ENCODE peak calls at places on chromosome 21, in four cellular contexts. One of them, this sample, is unnamed.

GRCh38 chr21:34280987-34281386 is 82.8 kb upstream of the KCNE2 start:
- DNase-seq in GM23248: no peak
- DNase-seq in neural progenitor cell: no peak
- DNase-seq in fibroblast of lung: no peak
- DNase-seq in this sample: no peak

GRCh38 chr21:25639167-25639921 is at the start of gene JAM2:
- DNase-seq in GM23248: peak
- DNase-seq in neural progenitor cell: peak
- DNase-seq in fibroblast of lung: peak
- DNase-seq in this sample: peak

GRCh38 chr21:40146201-40146890 is 279.1 kb downstream of the PCP4 start:
- DNase-seq in GM23248: no peak
- DNase-seq in neural progenitor cell: no peak
- DNase-seq in fibroblast of lung: no peak
- DNase-seq in this sample: no peak

GRCh38 chr21:39084073-39084472 is 99.2 kb downstream of the PSMG1 start:
- DNase-seq in GM23248: no peak
- DNase-seq in neural progenitor cell: no peak
- DNase-seq in fibroblast of lung: no peak
- DNase-seq in this sample: no peak

GRCh38 chr21:33308586-33309490 is 15.9 kb upstream of the IFNAR1 start:
- DNase-seq in GM23248: no peak
- DNase-seq in neural progenitor cell: no peak
- DNase-seq in fibroblast of lung: peak
- DNase-seq in this sample: no peak

GRCh38 chr21:32795802-32796489 is 24.4 kb upstream of the PAXBP1 start:
- DNase-seq in GM23248: no peak
- DNase-seq in neural progenitor cell: no peak
- DNase-seq in fibroblast of lung: no peak
- DNase-seq in this sample: no peak

GRCh38 chr21:42645211-42646075 is 8.0 kb upstream of the PDE9A start:
- DNase-seq in GM23248: no peak
- DNase-seq in neural progenitor cell: no peak
- DNase-seq in fibroblast of lung: no peak
- DNase-seq in this sample: no peak

GRCh38 chr21:38979271-38980196 is 173.8 kb downstream of the ETS2 start:
- DNase-seq in GM23248: peak
- DNase-seq in neural progenitor cell: peak
- DNase-seq in fibroblast of lung: peak
- DNase-seq in this sample: peak

GRCh38 chr21:31293986-31294385 is 50.1 kb downstream of the TIAM1 start:
- DNase-seq in GM23248: peak
- DNase-seq in neural progenitor cell: no peak
- DNase-seq in fibroblast of lung: peak
- DNase-seq in this sample: no peak

GRCh38 chr21:41358193-41359166 is 3.3 kb upstream of the MX2 start:
- DNase-seq in GM23248: no peak
- DNase-seq in neural progenitor cell: no peak
- DNase-seq in fibroblast of lung: no peak
- DNase-seq in this sample: no peak

GRCh38 chr21:20720623-20721022 is 277.6 kb upstream of the NCAM2 start:
- DNase-seq in GM23248: no peak
- DNase-seq in neural progenitor cell: no peak
- DNase-seq in fibroblast of lung: peak
- DNase-seq in this sample: no peak

GRCh38 chr21:27570306-27570868 is 603.5 kb upstream of the ADAMTS5 start:
- DNase-seq in GM23248: peak
- DNase-seq in neural progenitor cell: no peak
- DNase-seq in fibroblast of lung: peak
- DNase-seq in this sample: no peak

GRCh38 chr21:41878831-41879189 is 334 bp downstream of the PRDM15 start:
- DNase-seq in GM23248: peak
- DNase-seq in neural progenitor cell: peak
- DNase-seq in fibroblast of lung: peak
- DNase-seq in this sample: peak

GRCh38 chr21:26814374-26814773 is 30.8 kb downstream of the ADAMTS1 start:
- DNase-seq in GM23248: no peak
- DNase-seq in neural progenitor cell: no peak
- DNase-seq in fibroblast of lung: no peak
- DNase-seq in this sample: no peak

GRCh38 chr21:41885341-41886024 is 6.3 kb upstream of the PRDM15 start:
- DNase-seq in GM23248: no peak
- DNase-seq in neural progenitor cell: no peak
- DNase-seq in fibroblast of lung: peak
- DNase-seq in this sample: no peak

GRCh38 chr21:42346441-42346840 is 4.4 kb downstream of the TFF2 start:
- DNase-seq in GM23248: no peak
- DNase-seq in neural progenitor cell: no peak
- DNase-seq in fibroblast of lung: no peak
- DNase-seq in this sample: no peak

GRCh38 chr21:32576011-32576410 is 9.3 kb downstream of the TCP10L start:
- DNase-seq in GM23248: no peak
- DNase-seq in neural progenitor cell: no peak
- DNase-seq in fibroblast of lung: no peak
- DNase-seq in this sample: no peak

GRCh38 chr21:42163511-42163863 is 55.5 kb upstream of the ABCG1 start:
- DNase-seq in GM23248: no peak
- DNase-seq in neural progenitor cell: no peak
- DNase-seq in fibroblast of lung: no peak
- DNase-seq in this sample: no peak

GRCh38 chr21:33279330-33279820 is 13.2 kb downstream of the IL10RB start:
- DNase-seq in GM23248: no peak
- DNase-seq in neural progenitor cell: no peak
- DNase-seq in fibroblast of lung: no peak
- DNase-seq in this sample: no peak

GRCh38 chr21:32257952-32258785 is 20.7 kb downstream of the MIS18A start:
- DNase-seq in GM23248: peak
- DNase-seq in neural progenitor cell: peak
- DNase-seq in fibroblast of lung: peak
- DNase-seq in this sample: peak

GRCh38 chr21:42063578-42064521 is 7.3 kb upstream of the UMODL1 start:
- DNase-seq in GM23248: no peak
- DNase-seq in neural progenitor cell: peak
- DNase-seq in fibroblast of lung: peak
- DNase-seq in this sample: peak

GRCh38 chr21:31255846-31256395 is 88.1 kb downstream of the TIAM1 start:
- DNase-seq in GM23248: no peak
- DNase-seq in neural progenitor cell: no peak
- DNase-seq in fibroblast of lung: no peak
- DNase-seq in this sample: no peak

GRCh38 chr21:26124421-26124833 is 46.1 kb downstream of the APP start:
- DNase-seq in GM23248: peak
- DNase-seq in neural progenitor cell: no peak
- DNase-seq in fibroblast of lung: peak
- DNase-seq in this sample: no peak

GRCh38 chr21:21831036-21831435 is 832.8 kb downstream of the NCAM2 start:
- DNase-seq in GM23248: no peak
- DNase-seq in neural progenitor cell: no peak
- DNase-seq in fibroblast of lung: no peak
- DNase-seq in this sample: no peak

GRCh38 chr21:42378418-42378817 is 12.1 kb upstream of the TFF1 start:
- DNase-seq in GM23248: no peak
- DNase-seq in neural progenitor cell: no peak
- DNase-seq in fibroblast of lung: no peak
- DNase-seq in this sample: no peak

GRCh38 chr21:38989745-38990423 is 184.2 kb downstream of the ETS2 start:
- DNase-seq in GM23248: peak
- DNase-seq in neural progenitor cell: peak
- DNase-seq in fibroblast of lung: peak
- DNase-seq in this sample: no peak

GRCh38 chr21:41390043-41390639 is 28.3 kb downstream of the MX2 start:
- DNase-seq in GM23248: no peak
- DNase-seq in neural progenitor cell: no peak
- DNase-seq in fibroblast of lung: no peak
- DNase-seq in this sample: no peak

GRCh38 chr21:38883142-38883541 is 77.4 kb downstream of the ETS2 start:
- DNase-seq in GM23248: peak
- DNase-seq in neural progenitor cell: no peak
- DNase-seq in fibroblast of lung: no peak
- DNase-seq in this sample: no peak

GRCh38 chr21:17461014-17461413 is 51.8 kb upstream of the CXADR start:
- DNase-seq in GM23248: peak
- DNase-seq in neural progenitor cell: no peak
- DNase-seq in fibroblast of lung: peak
- DNase-seq in this sample: no peak

GRCh38 chr21:42784276-42784675 is 95.1 kb downstream of the WDR4 start:
- DNase-seq in GM23248: no peak
- DNase-seq in neural progenitor cell: no peak
- DNase-seq in fibroblast of lung: no peak
- DNase-seq in this sample: no peak

GRCh38 chr21:17051054-17051453 is 461.8 kb upstream of the CXADR start:
- DNase-seq in GM23248: peak
- DNase-seq in neural progenitor cell: no peak
- DNase-seq in fibroblast of lung: peak
- DNase-seq in this sample: peak

GRCh38 chr21:15466329-15466728 is 263.5 kb upstream of the USP25 start:
- DNase-seq in GM23248: no peak
- DNase-seq in neural progenitor cell: no peak
- DNase-seq in fibroblast of lung: no peak
- DNase-seq in this sample: no peak

GRCh38 chr21:15472641-15473040 is 257.1 kb upstream of the USP25 start:
- DNase-seq in GM23248: no peak
- DNase-seq in neural progenitor cell: no peak
- DNase-seq in fibroblast of lung: no peak
- DNase-seq in this sample: no peak

GRCh38 chr21:15472108-15472507 is 257.7 kb upstream of the USP25 start:
- DNase-seq in GM23248: no peak
- DNase-seq in neural progenitor cell: no peak
- DNase-seq in fibroblast of lung: no peak
- DNase-seq in this sample: no peak

DNA sequence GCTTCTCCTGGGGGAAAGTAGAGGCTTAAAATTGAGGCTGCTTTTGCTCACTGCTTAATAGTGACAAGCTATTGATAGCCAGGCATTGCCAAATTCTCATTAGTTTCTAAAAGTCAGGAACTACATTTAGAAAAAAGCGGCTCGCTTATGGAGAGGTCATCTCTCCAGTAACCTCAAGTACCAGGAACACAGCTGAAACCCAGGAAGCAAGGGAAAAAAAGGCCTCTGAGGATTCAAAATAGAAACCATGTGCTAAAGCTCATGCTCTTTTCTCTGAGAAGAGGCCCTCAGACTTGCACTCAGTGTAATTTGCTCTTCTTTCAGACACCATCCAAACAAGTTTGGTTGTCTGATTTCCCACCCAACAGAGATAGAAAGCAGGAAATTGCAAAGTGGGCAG is 261.4 kb upstream of the USP25 start:
- DNase-seq in GM23248: no peak
- DNase-seq in neural progenitor cell: no peak
- DNase-seq in fibroblast of lung: no peak
- DNase-seq in this sample: no peak
- H2AFZ ChIP-seq in GM23248: no peak
- H2AFZ ChIP-seq in neural progenitor cell: peak
- H2AFZ ChIP-seq in fibroblast of lung: no peak
- H2AFZ ChIP-seq in this sample: peak

GRCh38 chr21:29152936-29153335 is 22.5 kb downstream of the MAP3K7CL start:
- DNase-seq in GM23248: no peak
- DNase-seq in neural progenitor cell: no peak
- DNase-seq in fibroblast of lung: peak
- DNase-seq in this sample: no peak

GRCh38 chr21:29157084-29157483 is 26.6 kb downstream of the MAP3K7CL start:
- DNase-seq in GM23248: no peak
- DNase-seq in neural progenitor cell: no peak
- DNase-seq in fibroblast of lung: no peak
- DNase-seq in this sample: no peak

GRCh38 chr21:29155118-29155932 is 24.9 kb downstream of the MAP3K7CL start:
- DNase-seq in GM23248: peak
- DNase-seq in neural progenitor cell: peak
- DNase-seq in fibroblast of lung: peak
- DNase-seq in this sample: peak

GRCh38 chr21:29154270-29154669 is 23.8 kb downstream of the MAP3K7CL start:
- DNase-seq in GM23248: no peak
- DNase-seq in neural progenitor cell: no peak
- DNase-seq in fibroblast of lung: no peak
- DNase-seq in this sample: no peak

DNA sequence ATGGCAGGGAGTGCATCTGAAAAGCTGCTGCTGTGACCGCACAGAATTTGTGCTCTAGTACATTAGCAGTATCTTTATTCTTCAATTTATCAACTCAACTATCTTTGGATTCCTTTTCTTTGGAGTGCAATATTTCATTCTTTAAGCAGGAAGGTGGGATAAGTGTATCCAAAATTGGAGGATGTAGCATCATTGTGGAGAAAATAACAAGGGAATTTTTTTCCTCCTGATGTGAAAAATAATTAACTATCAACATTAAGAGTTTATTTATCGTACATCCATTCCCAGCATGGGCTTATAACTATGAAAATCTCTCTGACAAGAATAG is 25.5 kb downstream of the MAP3K7CL start:
- DNase-seq in GM23248: no peak
- DNase-seq in neural progenitor cell: no peak
- DNase-seq in fibroblast of lung: no peak
- DNase-seq in this sample: no peak
- H2AFZ ChIP-seq in GM23248: peak
- H2AFZ ChIP-seq in neural progenitor cell: peak
- H2AFZ ChIP-seq in fibroblast of lung: no peak
- H2AFZ ChIP-seq in this sample: peak

GRCh38 chr21:43842742-43843141 is 22.3 kb upstream of the AGPAT3 start:
- DNase-seq in GM23248: no peak
- DNase-seq in neural progenitor cell: no peak
- DNase-seq in fibroblast of lung: no peak
- DNase-seq in this sample: no peak
- H2AFZ ChIP-seq in GM23248: no peak
- H2AFZ ChIP-seq in neural progenitor cell: no peak
- H2AFZ ChIP-seq in fibroblast of lung: no peak
- H2AFZ ChIP-seq in this sample: no peak

DNA sequence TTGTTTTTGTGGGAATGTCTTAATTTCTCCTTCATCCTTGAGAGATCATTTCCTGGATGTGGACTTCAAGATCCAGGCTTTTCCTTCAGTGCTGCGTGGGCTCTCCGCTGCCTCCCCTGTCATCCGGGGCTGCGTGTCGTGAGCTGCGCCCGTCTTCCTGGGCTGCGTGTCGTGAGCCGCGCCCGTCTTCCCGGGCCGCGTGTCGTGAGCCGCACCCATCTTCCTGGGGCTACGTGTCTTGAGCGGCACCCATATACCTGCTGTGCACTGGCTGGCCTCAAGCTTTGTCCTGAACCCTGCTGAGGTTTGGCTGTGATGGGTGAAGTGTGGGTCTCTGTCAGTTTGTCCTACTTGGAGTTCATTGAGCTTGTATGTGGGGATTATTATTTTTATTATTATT is 55.1 kb downstream of the PCNT start:
- DNase-seq in GM23248: no peak
- DNase-seq in neural progenitor cell: no peak
- DNase-seq in fibroblast of lung: no peak
- DNase-seq in this sample: no peak
- H2AFZ ChIP-seq in GM23248: no peak
- H2AFZ ChIP-seq in neural progenitor cell: no peak
- H2AFZ ChIP-seq in fibroblast of lung: no peak
- H2AFZ ChIP-seq in this sample: no peak

GRCh38 chr21:35399706-35400105 is 350.6 kb upstream of the RUNX1 start:
- DNase-seq in GM23248: no peak
- DNase-seq in neural progenitor cell: no peak
- DNase-seq in fibroblast of lung: no peak
- DNase-seq in this sample: no peak
- H2AFZ ChIP-seq in GM23248: no peak
- H2AFZ ChIP-seq in neural progenitor cell: no peak
- H2AFZ ChIP-seq in fibroblast of lung: no peak
- H2AFZ ChIP-seq in this sample: no peak

GRCh38 chr21:46661211-46661625 is 25.7 kb downstream of the PRMT2 start:
- DNase-seq in GM23248: peak
- DNase-seq in neural progenitor cell: peak
- DNase-seq in fibroblast of lung: peak
- DNase-seq in this sample: peak
- H2AFZ ChIP-seq in GM23248: peak
- H2AFZ ChIP-seq in neural progenitor cell: no peak
- H2AFZ ChIP-seq in fibroblast of lung: no peak
- H2AFZ ChIP-seq in this sample: peak

This sample was measured in GM23338.